ENCODE peak calls at places on chromosome 11, in four cellular contexts. One of them, this sample, is unnamed.

GRCh38 chr11:14907411-14908213 is 15.6 kb upstream of the CYP2R1 start:
- DNase-seq in H1: no peak
- DNase-seq in IMR-90: peak
- DNase-seq in mesendoderm: peak
- DNase-seq in this sample: peak

GRCh38 chr11:125365196-125365931 is 130.7 kb downstream of the FEZ1 start:
- DNase-seq in mesendoderm: no peak
- DNase-seq in H1: no peak
- DNase-seq in IMR-90: no peak
- DNase-seq in this sample: no peak

GRCh38 chr11:104301776-104302175 is 137.8 kb upstream of the PDGFD start:
- DNase-seq in H1: no peak
- DNase-seq in IMR-90: no peak
- DNase-seq in mesendoderm: peak
- DNase-seq in this sample: no peak

GRCh38 chr11:818396-819128 is at the start of gene PNPLA2:
- DNase-seq in IMR-90: no peak
- DNase-seq in H1: no peak
- DNase-seq in mesendoderm: no peak
- DNase-seq in this sample: no peak

GRCh38 chr11:74932797-74933196 is 16.1 kb downstream of the XRRA1 start:
- DNase-seq in H1: no peak
- DNase-seq in mesendoderm: no peak
- DNase-seq in IMR-90: peak
- DNase-seq in this sample: no peak

GRCh38 chr11:134469627-134470026 is 57.6 kb upstream of the B3GAT1 start:
- DNase-seq in H1: no peak
- DNase-seq in mesendoderm: peak
- DNase-seq in IMR-90: no peak
- DNase-seq in this sample: no peak

GRCh38 chr11:119262668-119263351 is 54.1 kb downstream of the MCAM start:
- DNase-seq in mesendoderm: no peak
- DNase-seq in H1: no peak
- DNase-seq in IMR-90: peak
- DNase-seq in this sample: no peak

GRCh38 chr11:1532606-1533341 is 39.3 kb downstream of the DUSP8 start:
- DNase-seq in mesendoderm: no peak
- DNase-seq in H1: no peak
- DNase-seq in IMR-90: no peak
- DNase-seq in this sample: no peak

GRCh38 chr11:61049066-61049382 is 53.3 kb upstream of the CD5 start:
- DNase-seq in IMR-90: no peak
- DNase-seq in H1: no peak
- DNase-seq in mesendoderm: no peak
- DNase-seq in this sample: no peak

GRCh38 chr11:75471134-75471943 is 38.3 kb upstream of the KLHL35 start:
- DNase-seq in H1: no peak
- DNase-seq in IMR-90: no peak
- DNase-seq in mesendoderm: no peak
- DNase-seq in this sample: no peak

GRCh38 chr11:58905141-58905715 is 34.1 kb upstream of the GLYATL1 start:
- DNase-seq in mesendoderm: peak
- DNase-seq in H1: no peak
- DNase-seq in IMR-90: peak
- DNase-seq in this sample: peak

GRCh38 chr11:119888119-119888518 is 159.1 kb upstream of the NECTIN1 start:
- DNase-seq in mesendoderm: no peak
- DNase-seq in H1: no peak
- DNase-seq in IMR-90: no peak
- DNase-seq in this sample: no peak

GRCh38 chr11:5235364-5236095 is 1.2 kb upstream of the HBD start:
- DNase-seq in mesendoderm: no peak
- DNase-seq in IMR-90: no peak
- DNase-seq in H1: no peak
- DNase-seq in this sample: no peak

GRCh38 chr11:2878782-2879181 is 6.8 kb downstream of the CDKN1C start:
- DNase-seq in mesendoderm: no peak
- DNase-seq in IMR-90: no peak
- DNase-seq in H1: no peak
- DNase-seq in this sample: no peak

GRCh38 chr11:117671370-117671769 is 125.6 kb downstream of the DSCAML1 start:
- DNase-seq in mesendoderm: no peak
- DNase-seq in H1: no peak
- DNase-seq in IMR-90: no peak
- DNase-seq in this sample: no peak

GRCh38 chr11:36333897-36334296 is 37.8 kb downstream of the PRR5L start:
- DNase-seq in H1: no peak
- DNase-seq in IMR-90: peak
- DNase-seq in mesendoderm: peak
- DNase-seq in this sample: peak

GRCh38 chr11:43943357-43943930 is 1.0 kb downstream of the C11orf96 start:
- DNase-seq in mesendoderm: no peak
- DNase-seq in H1: no peak
- DNase-seq in IMR-90: peak
- DNase-seq in this sample: no peak

GRCh38 chr11:119441898-119442243 is 18.9 kb upstream of the THY1 start:
- DNase-seq in IMR-90: no peak
- DNase-seq in H1: no peak
- DNase-seq in mesendoderm: peak
- DNase-seq in this sample: no peak

GRCh38 chr11:63536669-63537292 is at the start of gene PLAAT4:
- DNase-seq in mesendoderm: no peak
- DNase-seq in H1: no peak
- DNase-seq in IMR-90: peak
- DNase-seq in this sample: no peak

GRCh38 chr11:129815596-129816461 is at the start of gene TMEM45B:
- DNase-seq in IMR-90: no peak
- DNase-seq in H1: no peak
- DNase-seq in mesendoderm: peak
- DNase-seq in this sample: peak

GRCh38 chr11:70863988-70864387 is 388.4 kb downstream of the SHANK2 start:
- DNase-seq in IMR-90: no peak
- DNase-seq in H1: no peak
- DNase-seq in mesendoderm: no peak
- DNase-seq in this sample: no peak

GRCh38 chr11:71342951-71343827 is 90.8 kb upstream of the SHANK2 start:
- DNase-seq in mesendoderm: peak
- DNase-seq in IMR-90: peak
- DNase-seq in H1: peak
- DNase-seq in this sample: peak

GRCh38 chr11:114165326-114166230 is 106.1 kb downstream of the ZBTB16 start:
- DNase-seq in IMR-90: no peak
- DNase-seq in mesendoderm: no peak
- DNase-seq in H1: no peak
- DNase-seq in this sample: no peak

GRCh38 chr11:61791737-61792309 is 576 bp downstream of the TMEM258 start:
- DNase-seq in IMR-90: peak
- DNase-seq in mesendoderm: peak
- DNase-seq in H1: no peak
- DNase-seq in this sample: no peak

DNA sequence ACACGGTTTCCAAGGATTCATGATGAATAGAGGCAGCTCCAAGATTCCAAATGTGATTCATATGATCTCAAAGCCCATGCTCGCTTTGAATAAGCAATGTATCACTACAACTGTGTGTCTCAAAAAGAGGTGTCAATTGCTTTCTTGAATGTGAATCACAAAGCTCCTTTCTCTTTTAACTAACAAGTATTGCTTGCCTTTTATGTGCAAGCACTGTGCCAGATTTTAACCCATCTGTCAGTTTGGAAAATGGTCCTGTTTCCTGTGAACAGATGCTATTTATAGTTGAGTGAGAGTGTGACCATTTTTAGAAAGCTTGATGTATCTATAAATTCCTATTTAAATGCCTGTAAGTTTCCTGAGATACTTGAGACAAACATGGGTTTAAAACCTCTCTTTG is 6.5 kb downstream of the OOSP1 start:
- DNase-seq in IMR-90: no peak
- DNase-seq in mesendoderm: no peak
- DNase-seq in H1: no peak
- DNase-seq in this sample: no peak
- H4K5ac ChIP-seq in IMR-90: no peak
- H4K5ac ChIP-seq in mesendoderm: no peak
- H4K5ac ChIP-seq in H1: no peak
- H4K5ac ChIP-seq in this sample: no peak

GRCh38 chr11:77990981-77991380 is 3.5 kb downstream of the INTS4 start:
- DNase-seq in mesendoderm: no peak
- DNase-seq in IMR-90: no peak
- DNase-seq in H1: no peak
- DNase-seq in this sample: no peak
- H4K5ac ChIP-seq in mesendoderm: no peak
- H4K5ac ChIP-seq in IMR-90: no peak
- H4K5ac ChIP-seq in H1: no peak
- H4K5ac ChIP-seq in this sample: no peak

GRCh38 chr11:10606536-10607208 is 38.2 kb upstream of the LYVE1 start:
- DNase-seq in H1: no peak
- DNase-seq in IMR-90: peak
- DNase-seq in mesendoderm: no peak
- DNase-seq in this sample: no peak

GRCh38 chr11:10617551-10617950 is 49.1 kb upstream of the LYVE1 start:
- DNase-seq in H1: no peak
- DNase-seq in IMR-90: no peak
- DNase-seq in mesendoderm: no peak
- DNase-seq in this sample: no peak

GRCh38 chr11:10607462-10607861 is 39.0 kb upstream of the LYVE1 start:
- DNase-seq in IMR-90: no peak
- DNase-seq in H1: no peak
- DNase-seq in mesendoderm: no peak
- DNase-seq in this sample: no peak

DNA sequence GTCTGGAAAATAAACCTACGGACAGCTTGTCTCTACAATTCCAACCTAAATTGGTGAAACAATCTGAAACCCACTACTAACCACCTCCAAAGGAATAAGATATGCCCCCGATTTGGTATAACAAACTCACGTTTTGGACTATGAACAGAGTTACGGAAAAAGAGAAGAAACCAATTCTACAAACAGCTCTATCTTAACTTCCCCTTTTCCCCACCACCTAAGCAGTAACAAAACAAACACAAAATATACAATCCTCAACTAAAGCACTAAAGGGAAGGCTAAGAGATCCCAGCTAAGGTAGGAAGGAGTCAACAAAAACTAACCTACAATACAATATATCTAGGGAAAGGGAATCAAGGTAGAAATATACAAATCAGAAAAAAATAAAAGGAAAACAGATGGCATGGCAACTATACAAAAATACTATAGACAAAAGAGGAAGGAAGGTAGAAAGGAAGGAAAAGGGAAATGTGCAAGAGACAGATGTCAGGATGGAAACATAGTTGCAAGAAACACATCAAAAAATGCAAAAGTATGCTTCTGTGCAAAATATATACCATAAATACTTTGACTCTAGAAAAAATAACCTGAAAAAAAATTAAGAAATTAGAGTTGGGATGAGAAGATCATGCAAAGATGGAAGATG is 43.9 kb upstream of the LYVE1 start:
- DNase-seq in mesendoderm: no peak
- DNase-seq in IMR-90: no peak
- DNase-seq in H1: no peak
- DNase-seq in this sample: no peak
- H4K5ac ChIP-seq in mesendoderm: no peak
- H4K5ac ChIP-seq in IMR-90: no peak
- H4K5ac ChIP-seq in H1: no peak
- H4K5ac ChIP-seq in this sample: no peak

GRCh38 chr11:34354782-34355181 is 3.0 kb downstream of the ABTB2 start:
- DNase-seq in H1: no peak
- DNase-seq in mesendoderm: no peak
- DNase-seq in IMR-90: peak
- DNase-seq in this sample: no peak

GRCh38 chr11:34351687-34352469 is 5.9 kb downstream of the ABTB2 start:
- DNase-seq in mesendoderm: no peak
- DNase-seq in IMR-90: no peak
- DNase-seq in H1: no peak
- DNase-seq in this sample: no peak

GRCh38 chr11:34349882-34350281 is 7.9 kb downstream of the ABTB2 start:
- DNase-seq in H1: no peak
- DNase-seq in mesendoderm: no peak
- DNase-seq in IMR-90: peak
- DNase-seq in this sample: peak

GRCh38 chr11:34348919-34349318 is 8.9 kb downstream of the ABTB2 start:
- DNase-seq in IMR-90: peak
- DNase-seq in mesendoderm: no peak
- DNase-seq in H1: no peak
- DNase-seq in this sample: peak

GRCh38 chr11:34351051-34351450 is 6.8 kb downstream of the ABTB2 start:
- DNase-seq in H1: no peak
- DNase-seq in mesendoderm: no peak
- DNase-seq in IMR-90: no peak
- DNase-seq in this sample: peak
- H4K5ac ChIP-seq in H1: no peak
- H4K5ac ChIP-seq in mesendoderm: no peak
- H4K5ac ChIP-seq in IMR-90: no peak
- H4K5ac ChIP-seq in this sample: no peak

GRCh38 chr11:40393511-40393910 is 1065.9 kb downstream of the LRRC4C start:
- DNase-seq in IMR-90: no peak
- DNase-seq in H1: no peak
- DNase-seq in mesendoderm: no peak
- DNase-seq in this sample: no peak
- H4K5ac ChIP-seq in IMR-90: no peak
- H4K5ac ChIP-seq in H1: no peak
- H4K5ac ChIP-seq in mesendoderm: no peak
- H4K5ac ChIP-seq in this sample: no peak

This sample was measured in H9.